ENCODE peak calls at places on chromosome 3, in six cellular contexts. E, U, H, L, K and R are unnamed samples.

GRCh38 chr3:98892263-98892662 is 9.2 kb downstream of the DCBLD2 start:
- DNase-seq in E (no peak), U (no peak), H (no peak), L (no peak), K (no peak), R (no peak)

GRCh38 chr3:48711727-48712126 is 5.3 kb downstream of the IP6K2 start:
- DNase-seq in E (no peak), U (no peak), H (no peak), L (no peak), K (no peak), R (no peak)

GRCh38 chr3:65604863-65605526 is 433.7 kb downstream of the MAGI1 start:
- DNase-seq in E (no peak), U (no peak), H (no peak), L (no peak), K (no peak), R (no peak)

GRCh38 chr3:120438971-120439370 is 11.8 kb downstream of the FSTL1 start:
- DNase-seq in E (no peak), U (peak), H (no peak), L (peak), K (no peak), R (peak)

GRCh38 chr3:122660575-122660974 is 20.1 kb upstream of the PARP14 start:
- DNase-seq in E (no peak), U (no peak), H (no peak), L (no peak), K (peak), R (no peak)

GRCh38 chr3:172076212-172076611 is 36.8 kb downstream of the FNDC3B start:
- DNase-seq in E (no peak), U (no peak), H (no peak), L (no peak), K (no peak), R (no peak)

GRCh38 chr3:632571-633170 is 436.1 kb downstream of the CHL1 start:
- DNase-seq in E (peak), U (peak), H (peak), L (no peak), K (peak), R (peak)

GRCh38 chr3:58131101-58131500 is 79.7 kb downstream of the DNASE1L3 start:
- DNase-seq in E (no peak), U (no peak), H (no peak), L (no peak), K (no peak), R (no peak)

GRCh38 chr3:8420613-8421012 is 81.0 kb upstream of the LMCD1 start:
- DNase-seq in E (no peak), U (no peak), H (no peak), L (no peak), K (no peak), R (no peak)

GRCh38 chr3:126156468-126156867 is 23.9 kb downstream of the ALDH1L1 start:
- DNase-seq in E (no peak), U (no peak), H (peak), L (no peak), K (peak), R (no peak)

GRCh38 chr3:167709690-167710089 is 25.0 kb downstream of the PDCD10 start:
- DNase-seq in E (no peak), U (no peak), H (no peak), L (no peak), K (no peak), R (no peak)

GRCh38 chr3:39907981-39908380 is 98.6 kb downstream of the MYRIP start:
- DNase-seq in E (no peak), U (no peak), H (no peak), L (peak), K (no peak), R (peak)